ENCODE peak calls at places on chromosome 10, in six cellular contexts. H, Z, Q, R, M and Y are unnamed samples.

GRCh38 chr10:70106958-70107791 is 25.4 kb downstream of the AIFM2 start:
- DNase-seq in H (no peak), Q (peak; percentile 44), R (no peak), Z (no peak), M (no peak), Y (no peak)

GRCh38 chr10:109277456-109277855 is 645.9 kb downstream of the XPNPEP1 start:
- DNase-seq in R (no peak), Z (no peak), M (no peak), Q (no peak), H (no peak), Y (no peak)

GRCh38 chr10:104589871-104590270 is 51.2 kb upstream of the SORCS3 start:
- DNase-seq in Z (no peak), Q (no peak), M (peak; percentile 40), R (no peak), H (no peak), Y (no peak)

GRCh38 chr10:16440396-16441105 is 3.7 kb downstream of the PTER start:
- DNase-seq in R (no peak), H (no peak), Q (no peak), M (no peak), Z (no peak), Y (no peak)

GRCh38 chr10:58996866-58997265 is 179.6 kb upstream of the PHYHIPL start:
- DNase-seq in Q (no peak), H (no peak), M (no peak), Z (no peak), R (no peak), Y (no peak)

GRCh38 chr10:102744374-102745051 is 765 bp downstream of the WBP1L start:
- DNase-seq in Q (no peak), R (no peak), M (peak; percentile 45), Z (peak; percentile 10), H (no peak), Y (peak; percentile 74)

GRCh38 chr10:91049961-91050360 is 129.1 kb upstream of the ANKRD1 start:
- DNase-seq in H (no peak), R (no peak), Q (no peak), Z (no peak), M (no peak), Y (no peak)

GRCh38 chr10:47031953-47032465 is 120.8 kb downstream of the PTPN20 start:
- DNase-seq in Z (no peak), Q (no peak), R (no peak), M (no peak), H (no peak), Y (no peak)

GRCh38 chr10:69800109-69800508 is 1.6 kb upstream of the COL13A1 start:
- DNase-seq in R (no peak), M (peak; percentile 78), Q (peak; percentile 84), Z (no peak), H (no peak), Y (peak; percentile 5)

GRCh38 chr10:7085147-7085912 is 325.5 kb downstream of the SFMBT2 start:
- DNase-seq in H (peak; percentile 5), R (no peak), Q (peak; percentile 8), M (no peak), Z (no peak), Y (no peak)

GRCh38 chr10:87700031-87700796 is 40.5 kb downstream of the PAPSS2 start:
- DNase-seq in Z (no peak), Q (no peak), M (peak; percentile 30), H (no peak), R (no peak), Y (no peak)

GRCh38 chr10:121696854-121697253 is 98.6 kb upstream of the FGFR2 start:
- DNase-seq in H (no peak), Z (no peak), Q (peak; percentile 34), M (peak; percentile 22), R (peak; percentile 6), Y (no peak)

GRCh38 chr10:18136056-18136916 is 3.9 kb upstream of the CACNB2 start:
- DNase-seq in R (no peak), H (no peak), Q (no peak), M (no peak), Z (no peak), Y (no peak)

GRCh38 chr10:13347235-13348156 is 597 bp downstream of the SEPHS1 start:
- DNase-seq in Z (peak; percentile 77), Q (peak; percentile 92), M (peak; percentile 85), H (peak; percentile 64), R (peak; percentile 63), Y (peak; percentile 27)

GRCh38 chr10:132729810-132730565 is 56.0 kb downstream of the NKX6-2 start:
- DNase-seq in Q (no peak), H (no peak), Z (no peak), M (no peak), R (no peak), Y (peak; percentile 42)

GRCh38 chr10:122878799-122879338 is 512 bp downstream of the FAM24B start:
- DNase-seq in M (no peak), H (peak; percentile 60), Q (no peak), Z (no peak), R (peak; percentile 0), Y (peak; percentile 19)

GRCh38 chr10:239109-239508 is 103.9 kb downstream of the ZMYND11 start:
- DNase-seq in R (no peak), M (peak; percentile 24), Z (no peak), H (no peak), Q (no peak), Y (no peak)

GRCh38 chr10:124091646-124092269 is 1.6 kb downstream of the CHST15 start:
- DNase-seq in M (peak; percentile 69), Z (no peak), R (no peak), Q (peak; percentile 23), H (peak; percentile 11), Y (no peak)

GRCh38 chr10:117631276-117632151 is 89.0 kb downstream of the EMX2 start:
- DNase-seq in H (no peak), Z (no peak), Q (no peak), M (no peak), R (no peak), Y (no peak)

GRCh38 chr10:77351386-77351785 is 286.2 kb downstream of the KCNMA1 start:
- DNase-seq in M (peak; percentile 49), H (no peak), R (no peak), Z (no peak), Q (peak; percentile 3), Y (peak; percentile 8)

GRCh38 chr10:72221278-72221677 is 5.2 kb upstream of the ASCC1 start:
- DNase-seq in Z (no peak), M (no peak), Q (no peak), H (no peak), R (no peak), Y (no peak)

GRCh38 chr10:94500063-94500462 is 45.5 kb upstream of the HELLS start:
- DNase-seq in H (no peak), R (no peak), M (peak; percentile 24), Q (no peak), Z (no peak), Y (no peak)

GRCh38 chr10:72509206-72509799 is 116.6 kb downstream of the MICU1 start:
- DNase-seq in H (no peak), Z (no peak), R (no peak), Q (no peak), M (peak; percentile 9), Y (no peak)

GRCh38 chr10:112304460-112304859 is 21.3 kb downstream of the TECTB start:
- DNase-seq in H (no peak), R (no peak), Z (no peak), M (no peak), Q (no peak), Y (no peak)

GRCh38 chr10:132685121-132685891 is 100.6 kb downstream of the NKX6-2 start:
- DNase-seq in Z (no peak), Q (no peak), M (peak; percentile 1), R (no peak), H (no peak), Y (peak; percentile 20)

GRCh38 chr10:79139124-79139835 is 70.5 kb downstream of the ZMIZ1 start:
- DNase-seq in Z (no peak), Q (peak; percentile 93), H (no peak), M (peak; percentile 95), R (no peak), Y (no peak)

GRCh38 chr10:50325449-50326188 is 74.3 kb upstream of the ASAH2 start:
- DNase-seq in Z (no peak), R (no peak), H (no peak), Q (no peak), M (peak; percentile 96), Y (no peak)